ENCODE peak calls at places on chromosomes 6 and 20, in four cellular contexts. O is suprapubic skin, Q is upper lobe of left lung, S is ovary. R is an unnamed sample.
A peak's percentile ranks its signal among the peaks of the same experiment; 100 is the strongest.

GRCh38 chr6:14074723-14075503 is 42.7 kb upstream of the CD83 start:
- DNase-seq in O (no peak), Q (no peak), S (no peak), R (no peak)

GRCh38 chr6:121794630-121795029 is 359.2 kb downstream of the GJA1 start:
- DNase-seq in O (no peak), Q (no peak), S (no peak), R (no peak)

GRCh38 chr6:149995971-149996370 is 29.4 kb downstream of the RAET1L start:
- DNase-seq in O (no peak), Q (no peak), S (no peak), R (peak; percentile 59)

GRCh38 chr6:6588924-6589696 is 590 bp downstream of the LY86 start:
- DNase-seq in O (no peak), Q (no peak), S (no peak), R (no peak)

GRCh38 chr6:170312876-170313275 is 6.3 kb downstream of the FAM120B start:
- DNase-seq in O (no peak), Q (no peak), S (no peak), R (no peak)

GRCh38 chr6:147407571-147407970 is 100.9 kb upstream of the SAMD5 start:
- DNase-seq in O (no peak), Q (no peak), S (no peak), R (no peak)

GRCh38 chr6:25085761-25086160 is 150.0 kb upstream of the RIPOR2 start:
- DNase-seq in O (no peak), Q (no peak), S (no peak), R (no peak)

GRCh38 chr6:125510405-125510804 is 208.6 kb upstream of the HDDC2 start:
- DNase-seq in O (no peak), Q (no peak), S (no peak), R (no peak)

GRCh38 chr6:138258991-138259390 is 40.7 kb upstream of the PBOV1 start:
- DNase-seq in O (no peak), Q (peak; percentile 29), S (no peak), R (no peak)

GRCh38 chr6:109816452-109817374 is 125.6 kb downstream of the FIG4 start:
- DNase-seq in O (no peak), Q (no peak), S (peak; percentile 25), R (no peak)

GRCh38 chr20:46194409-46194808 is 76.3 kb downstream of the CD40 start:
- DNase-seq in O (no peak), Q (no peak), S (no peak), R (no peak)
- H3K4me3 ChIP-seq in O (no peak overlapping the region), Q (no peak overlapping the region), S (no peak overlapping the region), R (no peak overlapping the region)

GRCh38 chr6:33085627-33086026 is 9.8 kb downstream of the HLA-DPB1 start:
- DNase-seq in O (no peak), Q (no peak), S (no peak), R (no peak)

GRCh38 chr6:33091957-33092356 is 16.2 kb downstream of the HLA-DPB1 start:
- DNase-seq in O (no peak), Q (peak; percentile 55), S (no peak), R (peak; percentile 86)

GRCh38 chr6:33092385-33092784 is 16.6 kb downstream of the HLA-DPB1 start:
- DNase-seq in O (no peak), Q (no peak), S (no peak), R (no peak)

GRCh38 chr6:33088258-33088930 is 12.6 kb downstream of the HLA-DPB1 start:
- DNase-seq in O (no peak), Q (no peak), S (no peak), R (no peak)

DNA sequence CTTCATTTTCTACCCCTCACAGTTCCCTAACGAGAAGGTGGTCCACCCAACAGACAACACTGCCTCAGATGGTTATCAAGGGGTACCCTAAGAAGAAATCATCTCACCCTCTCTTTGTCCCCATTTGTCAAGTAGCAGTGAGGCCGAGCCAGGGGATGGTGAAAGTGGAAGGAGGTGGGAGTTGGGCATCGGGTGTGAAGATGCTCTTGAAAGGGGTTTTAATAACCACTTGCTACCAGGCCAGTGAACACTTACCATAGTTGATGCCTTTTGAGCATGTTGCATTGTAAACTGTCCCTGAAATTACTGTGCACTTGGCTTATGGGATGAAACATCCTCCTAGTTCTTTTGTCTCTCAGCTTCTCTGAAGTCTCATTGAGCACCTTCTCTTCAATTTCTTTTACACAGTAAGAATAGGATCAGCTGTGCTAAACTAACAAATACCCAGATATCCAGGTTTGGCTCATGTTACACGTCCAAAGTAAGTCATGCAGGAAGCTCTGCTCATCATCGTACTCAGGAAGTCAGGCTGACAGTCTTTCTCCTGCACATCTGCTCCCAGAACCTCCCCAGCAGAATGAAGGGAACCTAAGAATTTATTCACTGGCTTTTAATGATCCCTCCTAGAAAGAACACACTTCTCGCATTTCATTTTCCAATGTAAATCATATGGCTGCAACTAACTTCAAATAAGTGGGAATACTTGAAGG is 13.3 kb downstream of the HLA-DPB1 start:
- DNase-seq in O (no peak), Q (no peak), S (no peak), R (no peak)
- TF ChIP-seq POLR2A in O (no peak), Q (no peak), S (no peak), R (no peak)

GRCh38 chr6:166173292-166173951 is 5.8 kb upstream of the TBXT start:
- DNase-seq in O (no peak), Q (peak; percentile 72), S (no peak), R (no peak)
- H3K4me3 ChIP-seq in O (no peak overlapping the region), Q (no peak overlapping the region), S (no peak overlapping the region), R (no peak overlapping the region)

DNA sequence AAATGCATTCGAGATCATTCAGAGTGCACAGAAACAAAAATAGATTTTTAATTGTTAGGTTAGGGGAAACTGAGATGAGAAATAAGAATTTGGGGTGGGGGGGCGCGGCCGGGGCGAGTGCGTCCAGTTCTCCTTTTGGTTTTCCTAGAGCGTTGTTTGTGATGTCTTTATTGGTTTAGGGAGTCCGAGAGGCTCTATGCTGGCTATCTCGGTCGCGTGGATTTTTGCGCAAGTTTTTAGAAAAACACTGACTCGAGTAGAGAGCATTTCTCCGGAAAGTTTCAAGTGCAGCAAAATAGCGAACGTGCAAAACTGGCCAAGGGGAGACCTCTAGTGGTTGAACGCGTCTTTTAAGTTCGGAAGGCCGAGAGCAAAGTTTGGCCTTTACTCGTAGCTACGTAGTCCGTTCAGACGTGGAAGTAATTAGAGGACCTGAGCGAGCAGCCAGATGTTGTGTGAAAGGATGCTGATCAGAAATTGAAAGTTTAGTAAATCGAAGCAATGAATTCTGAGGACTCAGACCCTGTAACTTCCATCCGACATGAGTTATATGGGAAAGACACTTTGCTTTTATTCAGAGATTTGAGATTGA is 2.6 kb downstream of the L3MBTL3 start:
- DNase-seq in O (peak; percentile 89), Q (peak; percentile 86), S (peak; percentile 81), R (peak; percentile 95)
- TF ChIP-seq POLR2A in O (no peak), Q (no peak), S (no peak), R (no peak)

DNA sequence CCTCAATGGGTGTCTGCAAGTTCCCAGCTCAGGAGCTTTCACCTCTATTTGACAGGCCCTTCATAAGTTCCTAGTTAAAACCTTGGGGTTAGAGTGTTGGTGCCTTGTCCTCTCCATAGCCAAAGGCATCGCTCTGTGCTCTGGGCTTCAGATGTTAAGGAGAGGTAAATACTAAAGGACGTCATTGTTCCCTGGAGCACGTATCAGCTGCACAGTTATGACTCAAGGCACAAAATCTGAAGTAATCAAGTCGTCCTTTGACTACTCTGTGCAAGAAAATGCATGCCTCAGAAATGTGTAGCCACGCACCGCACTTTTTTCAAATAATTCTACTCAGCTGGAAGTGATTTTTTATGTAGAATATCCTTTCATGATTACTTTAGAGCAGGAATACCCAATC is 240.8 kb upstream of the QKI start:
- DNase-seq in O (no peak), Q (no peak), S (no peak), R (no peak)
- H3K4me3 ChIP-seq in O (no peak overlapping the region), Q (no peak overlapping the region), S (no peak overlapping the region), R (no peak overlapping the region)

GRCh38 chr6:38637756-38638155 is 2.0 kb downstream of the BTBD9 start:
- DNase-seq in O (no peak), Q (no peak), S (no peak), R (no peak)

GRCh38 chr6:38636027-38636426 is 3.7 kb downstream of the BTBD9 start:
- DNase-seq in O (no peak), Q (no peak), S (no peak), R (no peak)

GRCh38 chr6:38640216-38640909 is 634 bp upstream of the BTBD9 start:
- DNase-seq in O (peak; percentile 58), Q (no peak), S (peak; percentile 29), R (no peak)

GRCh38 chr6:38638941-38639497 is 710 bp downstream of the BTBD9 start:
- DNase-seq in O (peak; percentile 81), Q (peak; percentile 58), S (no peak), R (peak; percentile 32)

GRCh38 chr6:38639498-38640215 is at the start of gene BTBD9:
- DNase-seq in O (peak; percentile 90), Q (peak; percentile 83), S (peak; percentile 86), R (peak; percentile 94)
- TF ChIP-seq POLR2A in O (peak; percentile 31), Q (peak; percentile 56), S (peak; percentile 55), R (no peak)

R was measured in lower leg skin.